ENCODE peak calls at places on chromosomes 7 and 10, in eight cellular contexts. R, Y, D, F, N, B, W and M are unnamed samples.

GRCh38 chr7:151936207-151936606 is 20.0 kb upstream of the GALNTL5 start:
- DNase-seq in N (no peak), B (no peak), R (no peak), Y (no peak), F (no peak), W (no peak), D (no peak), M (no peak)

GRCh38 chr10:129404091-129404490 is 63.0 kb upstream of the MGMT start:
- DNase-seq in Y (no peak), W (no peak), D (no peak), N (no peak), F (no peak), R (no peak), B (no peak), M (peak)

GRCh38 chr10:101014230-101014884 is 14.7 kb downstream of the LZTS2 start:
- DNase-seq in Y (peak), N (no peak), W (peak), F (peak), R (peak), D (peak), B (no peak), M (peak)

GRCh38 chr10:99532687-99533495 is at the start of gene NKX2-3:
- DNase-seq in W (no peak), F (no peak), D (no peak), R (no peak), B (no peak), N (no peak), Y (peak), M (peak)

GRCh38 chr7:104341545-104341944 is 13.1 kb downstream of the LHFPL3 start:
- DNase-seq in N (no peak), F (no peak), R (no peak), B (no peak), W (no peak), Y (no peak), D (no peak), M (no peak)

GRCh38 chr7:128221929-128222403 is 19.1 kb upstream of the LEP start:
- DNase-seq in B (peak), Y (no peak), W (no peak), F (no peak), N (no peak), R (peak), D (no peak), M (no peak)

GRCh38 chr7:3937146-3937545 is 636.1 kb downstream of the SDK1 start:
- DNase-seq in N (no peak), W (no peak), R (no peak), D (no peak), Y (no peak), F (no peak), B (no peak), M (no peak)

GRCh38 chr10:101046332-101047238 is 15.2 kb upstream of the KAZALD1 start:
- DNase-seq in N (no peak), R (no peak), D (no peak), Y (no peak), F (no peak), B (no peak), W (no peak), M (no peak)

GRCh38 chr10:84838851-84839250 is 510.5 kb downstream of the CCSER2 start:
- DNase-seq in B (no peak), W (no peak), Y (no peak), F (no peak), D (no peak), N (no peak), R (no peak), M (no peak)

DNA sequence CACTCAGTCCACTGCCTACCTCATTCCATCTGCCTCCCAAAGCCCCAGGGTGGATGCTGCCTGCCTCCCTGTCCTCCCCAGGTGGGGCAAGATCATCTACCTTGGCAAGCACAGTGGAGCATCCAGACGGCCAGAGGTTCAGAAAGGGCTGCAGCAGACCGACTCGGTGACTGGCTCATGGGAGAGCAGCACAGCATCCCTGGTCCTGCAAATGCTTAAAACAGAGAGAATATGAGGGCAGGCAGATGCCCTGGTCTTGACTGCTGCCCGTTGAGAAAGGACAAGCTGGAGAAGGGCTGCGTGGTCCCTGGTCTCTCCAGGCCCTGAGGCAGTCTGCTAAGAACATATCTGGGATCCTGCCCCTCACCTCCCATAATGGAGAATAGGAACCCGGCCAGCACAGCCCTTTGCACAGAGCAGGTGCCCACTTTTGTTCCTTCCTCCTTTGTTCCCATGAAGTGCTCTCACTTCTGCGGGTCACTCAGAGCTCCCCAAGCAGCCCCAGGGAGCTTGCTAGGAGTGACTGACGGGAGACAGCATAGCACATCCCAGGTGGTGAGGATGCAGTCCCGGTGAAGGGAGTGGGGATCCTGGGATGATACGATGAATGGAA is 1.4 kb downstream of the HPS1 start:
- DNase-seq in N (no peak), Y (no peak), B (no peak), R (no peak), W (no peak), F (no peak), D (no peak), M (no peak)
- TF ChIP-seq CTCF in N (no peak), Y (no peak), B (no peak), R (no peak), W (no peak), F (no peak), D (no peak), M (no peak)

GRCh38 chr7:129952164-129952652 is 552 bp downstream of the UBE2H start:
- DNase-seq in B (no peak), W (peak), N (no peak), Y (peak), R (peak), D (peak), F (peak), M (peak)
- TF ChIP-seq CTCF in B (no peak), W (no peak), N (no peak), Y (no peak), R (no peak), D (no peak), F (no peak), M (no peak)

GRCh38 chr10:86075512-86075911 is 291.1 kb downstream of the GRID1 start:
- DNase-seq in N (no peak), F (no peak), B (no peak), Y (no peak), D (no peak), R (no peak), W (no peak), M (no peak)
- TF ChIP-seq CTCF in N (no peak), F (no peak), B (no peak), Y (no peak), D (no peak), R (no peak), W (no peak), M (no peak)

DNA sequence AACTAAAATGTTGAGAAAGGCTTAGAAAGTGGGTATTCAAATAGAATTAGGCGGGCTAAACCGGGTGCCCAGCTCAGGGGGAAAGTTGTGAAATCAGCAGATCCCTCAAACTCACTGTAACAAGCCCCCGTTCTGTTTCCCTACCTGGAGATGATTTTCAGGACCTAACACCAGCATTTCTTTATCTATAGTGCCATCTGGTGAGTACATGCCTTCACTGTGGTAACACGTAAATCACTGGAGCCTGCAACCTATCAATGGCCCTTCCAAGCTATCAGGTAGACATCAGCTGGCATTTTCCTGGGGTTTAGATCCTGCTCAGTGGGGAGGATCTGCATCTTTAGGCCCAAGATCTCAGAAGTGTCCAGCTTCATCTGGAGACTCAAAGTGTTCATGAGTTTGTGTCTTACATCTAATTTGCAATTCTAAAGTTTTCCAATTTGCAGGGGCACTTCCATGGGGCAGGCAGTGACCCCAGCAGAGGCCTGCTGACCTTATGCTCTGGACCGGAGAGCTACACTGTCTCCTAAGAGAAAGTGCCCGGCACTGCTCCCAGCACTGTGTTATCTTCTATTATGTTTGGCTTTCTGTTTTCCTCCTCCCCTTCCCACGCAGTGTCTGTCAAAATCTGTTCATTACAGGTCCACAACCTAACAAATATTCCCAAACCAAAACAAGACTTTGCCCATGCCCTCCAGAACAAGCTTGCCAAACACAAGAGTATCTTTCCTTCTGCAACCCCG is 132.5 kb downstream of the LSM5 start:
- DNase-seq in R (no peak), D (no peak), B (no peak), F (no peak), Y (no peak), N (no peak), W (no peak), M (no peak)
- TF ChIP-seq CTCF in R (no peak), D (no peak), B (no peak), F (peak), Y (no peak), N (no peak), W (no peak), M (no peak)

DNA sequence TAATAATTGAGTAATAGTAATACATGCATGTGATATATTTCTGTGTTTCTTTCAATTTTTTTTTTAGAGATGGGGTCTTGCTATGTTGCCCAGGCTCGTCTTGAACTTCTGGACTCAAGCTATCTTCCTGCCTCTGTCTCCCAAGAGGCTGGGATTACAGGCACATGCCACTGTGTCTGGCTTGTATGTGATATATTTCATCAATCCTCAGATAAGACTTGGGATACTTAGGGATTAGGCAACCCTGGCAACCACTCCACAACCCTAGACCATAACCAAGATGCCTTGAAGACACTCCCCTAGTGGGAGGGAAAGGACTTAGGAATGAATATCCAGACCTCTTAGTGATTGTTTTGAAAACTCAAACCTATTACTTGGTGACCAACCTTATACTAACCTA is 154.8 kb downstream of the CCDC3 start:
- DNase-seq in W (peak), R (no peak), D (peak), B (no peak), Y (no peak), N (no peak), F (no peak), M (peak)
- TF ChIP-seq CTCF in W (no peak), R (no peak), D (no peak), B (no peak), Y (no peak), N (no peak), F (no peak), M (no peak)

DNA sequence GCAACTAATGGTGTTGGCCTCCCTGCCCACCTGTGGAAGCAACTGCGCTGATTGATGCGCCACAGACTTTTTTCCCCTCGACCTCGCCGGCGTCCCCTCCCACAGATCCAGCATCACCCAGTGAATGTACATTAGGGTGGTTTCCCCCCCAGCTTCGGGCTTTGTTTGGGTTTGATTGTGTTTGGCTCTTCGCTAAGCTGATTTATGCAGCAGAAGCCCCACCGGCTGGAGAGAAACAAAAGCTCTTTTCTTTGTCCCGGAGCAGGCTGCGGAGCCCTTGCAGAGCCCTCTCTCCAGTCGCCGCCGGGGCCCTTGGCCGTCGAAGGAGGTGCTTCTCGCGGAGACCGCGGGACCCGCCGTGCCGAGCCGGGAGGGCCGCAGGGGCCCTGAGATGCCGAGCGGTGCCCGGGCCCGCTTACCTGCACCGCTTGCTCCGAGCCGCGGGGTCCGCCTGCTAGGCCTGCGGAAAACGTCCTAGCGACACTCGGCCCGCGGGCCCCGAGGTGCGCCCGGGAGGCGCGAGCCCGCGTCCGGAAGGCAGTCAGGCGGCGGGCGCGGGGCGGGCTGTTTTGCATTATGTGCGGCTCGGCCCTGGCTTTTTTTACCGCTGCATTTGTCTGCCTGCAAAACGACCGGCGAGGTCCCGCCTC is 656 bp downstream of the ITGB8 start:
- DNase-seq in F (peak), D (peak), Y (peak), R (peak), N (no peak), B (no peak), W (peak), M (peak)
- TF ChIP-seq CTCF in F (no peak), D (no peak), Y (no peak), R (no peak), N (no peak), B (no peak), W (no peak), M (no peak)

GRCh38 chr7:101687791-101688182 is 58.7 kb upstream of the MYL10 start:
- DNase-seq in R (no peak), D (no peak), N (no peak), F (no peak), W (no peak), Y (no peak), B (no peak), M (no peak)

GRCh38 chr7:101686030-101686429 is 56.9 kb upstream of the MYL10 start:
- DNase-seq in Y (no peak), R (no peak), F (no peak), B (no peak), W (no peak), D (no peak), N (no peak), M (no peak)

GRCh38 chr7:101684980-101685323 is 55.9 kb upstream of the MYL10 start:
- DNase-seq in D (no peak), R (no peak), B (no peak), Y (no peak), W (no peak), N (no peak), F (no peak), M (no peak)

GRCh38 chr7:101688183-101688831 is 59.2 kb upstream of the MYL10 start:
- DNase-seq in D (peak), Y (peak), F (peak), N (peak), R (peak), B (no peak), W (peak), M (peak)

DNA sequence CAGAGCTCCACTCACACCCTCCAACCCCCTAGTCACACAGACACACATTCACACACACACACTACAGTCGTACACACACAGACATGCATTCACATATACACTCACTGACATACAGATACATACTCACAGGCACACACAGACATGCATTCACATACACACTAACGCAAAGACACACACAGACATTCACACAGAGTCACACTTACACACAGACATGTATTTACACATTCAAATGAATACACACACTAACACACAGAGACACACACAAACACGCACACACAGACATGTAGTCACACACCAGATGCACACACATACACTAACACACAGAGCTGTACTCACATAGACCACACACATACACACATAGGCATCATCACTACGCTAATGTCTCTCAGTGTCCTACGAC is 58.0 kb upstream of the MYL10 start:
- DNase-seq in W (no peak), Y (no peak), N (no peak), F (no peak), B (no peak), R (no peak), D (no peak), M (no peak)
- TF ChIP-seq CTCF in W (no peak), Y (no peak), N (no peak), F (no peak), B (no peak), R (no peak), D (no peak), M (no peak)